ENCODE peak calls at places on chromosomes 3 and 15, in nine cellular contexts. B, O, M, P, S, H, D, G and K are unnamed samples.

GRCh38 chr15:89740137-89740536 is 10.9 kb downstream of the MESP1 start:
- DNase-seq in B (peak; percentile 85), O (peak; percentile 67), M (peak; percentile 63), P (peak; percentile 85), S (peak; percentile 83), H (peak; percentile 51), D (peak; percentile 66), G (peak; percentile 82), K (peak; percentile 67)

GRCh38 chr3:112293368-112294321 is at the start of gene SLC9C1:
- DNase-seq in B (peak; percentile 93), O (peak; percentile 50), M (no peak), P (peak; percentile 78), S (peak; percentile 45), H (peak; percentile 72), D (peak; percentile 39), G (peak; percentile 91), K (peak; percentile 69)

GRCh38 chr3:103056953-103057450 is 622.2 kb downstream of the ZPLD1 start:
- DNase-seq in B (no peak), O (peak; percentile 3), M (no peak), P (no peak), S (no peak), H (no peak), D (no peak), G (no peak), K (no peak)

GRCh38 chr15:90165659-90166489 is 35.3 kb upstream of the SEMA4B start:
- DNase-seq in B (peak; percentile 97), O (peak; percentile 93), M (no peak), P (peak; percentile 91), S (peak; percentile 88), H (peak; percentile 99), D (peak; percentile 47), G (peak; percentile 98), K (peak; percentile 98)

GRCh38 chr3:151838574-151839312 is 24.8 kb downstream of the AADAC start:
- DNase-seq in B (peak; percentile 96), O (peak; percentile 74), M (peak; percentile 21), P (peak; percentile 79), S (peak; percentile 57), H (peak; percentile 80), D (peak; percentile 32), G (peak; percentile 94), K (peak; percentile 75)

GRCh38 chr3:50607271-50608091 is 4.1 kb downstream of the CISH start:
- DNase-seq in B (no peak), O (peak; percentile 11), M (no peak), P (no peak), S (no peak), H (no peak), D (no peak), G (no peak), K (no peak)

GRCh38 chr3:49869525-49870126 is at the start of gene CAMKV:
- DNase-seq in B (no peak), O (peak; percentile 82), M (peak; percentile 62), P (no peak), S (peak; percentile 21), H (no peak), D (peak; percentile 22), G (no peak), K (no peak)

GRCh38 chr15:66284276-66284675 is 9.1 kb upstream of the DIS3L start:
- DNase-seq in B (no peak), O (no peak), M (no peak), P (no peak), S (no peak), H (no peak), D (no peak), G (no peak), K (no peak)

GRCh38 chr3:170483485-170484262 is 65.0 kb downstream of the CLDN11 start:
- DNase-seq in B (no peak), O (peak; percentile 20), M (no peak), P (no peak), S (no peak), H (no peak), D (no peak), G (peak; percentile 19), K (no peak)

GRCh38 chr15:74400915-74401757 is 32.6 kb downstream of the SEMA7A start:
- DNase-seq in B (no peak), O (peak; percentile 17), M (no peak), P (no peak), S (no peak), H (no peak), D (peak; percentile 48), G (no peak), K (no peak)

GRCh38 chr3:102512734-102513518 is 78.1 kb downstream of the ZPLD1 start:
- DNase-seq in B (peak; percentile 11), O (peak; percentile 55), M (no peak), P (no peak), S (peak; percentile 10), H (peak; percentile 29), D (no peak), G (no peak), K (no peak)

GRCh38 chr3:27345493-27345892 is 23.7 kb downstream of the NEK10 start:
- DNase-seq in B (no peak), O (peak; percentile 20), M (no peak), P (peak; percentile 90), S (no peak), H (no peak), D (no peak), G (no peak), K (no peak)

GRCh38 chr15:80752204-80752603 is 27.0 kb upstream of the CEMIP start:
- DNase-seq in B (no peak), O (peak; percentile 69), M (no peak), P (no peak), S (no peak), H (no peak), D (no peak), G (no peak), K (no peak)

GRCh38 chr3:159150176-159150575 is 348.3 kb downstream of the MFSD1 start:
- DNase-seq in B (no peak), O (no peak), M (no peak), P (no peak), S (no peak), H (no peak), D (no peak), G (no peak), K (no peak)

GRCh38 chr15:99403597-99403996 is 152.3 kb downstream of the LRRC28 start:
- DNase-seq in B (no peak), O (peak; percentile 32), M (no peak), P (peak; percentile 26), S (no peak), H (peak; percentile 24), D (no peak), G (no peak), K (no peak)

GRCh38 chr3:112346491-112347122 is 13.7 kb downstream of the CD200 start:
- DNase-seq in B (no peak), O (no peak), M (no peak), P (no peak), S (no peak), H (no peak), D (no peak), G (no peak), K (no peak)

GRCh38 chr3:99286266-99286845 is 352.0 kb upstream of the COL8A1 start:
- DNase-seq in B (peak; percentile 31), O (peak; percentile 11), M (no peak), P (peak; percentile 18), S (no peak), H (peak; percentile 4), D (no peak), G (peak; percentile 43), K (peak; percentile 6)

GRCh38 chr3:23760325-23760724 is 45.4 kb upstream of the UBE2E1 start:
- DNase-seq in B (no peak), O (no peak), M (no peak), P (no peak), S (no peak), H (no peak), D (no peak), G (peak; percentile 14), K (no peak)

GRCh38 chr15:100275641-100276040 is 66.1 kb downstream of the ADAMTS17 start:
- DNase-seq in B (no peak), O (no peak), M (no peak), P (no peak), S (no peak), H (no peak), D (no peak), G (no peak), K (no peak)

GRCh38 chr15:63497642-63498100 is 6.7 kb upstream of the USP3 start:
- DNase-seq in B (no peak), O (no peak), M (no peak), P (no peak), S (no peak), H (no peak), D (no peak), G (no peak), K (no peak)

GRCh38 chr3:132535575-132536441 is 61.3 kb upstream of the ACKR4 start:
- DNase-seq in B (peak; percentile 95), O (peak; percentile 57), M (no peak), P (peak; percentile 42), S (peak; percentile 60), H (peak; percentile 78), D (peak; percentile 40), G (peak; percentile 94), K (peak; percentile 46)

GRCh38 chr15:51580982-51581381 is 41.6 kb downstream of the DMXL2 start:
- DNase-seq in B (peak; percentile 52), O (no peak), M (no peak), P (no peak), S (no peak), H (no peak), D (no peak), G (no peak), K (no peak)

GRCh38 chr15:54187325-54187724 is 209.1 kb downstream of the UNC13C start:
- DNase-seq in B (no peak), O (no peak), M (no peak), P (no peak), S (no peak), H (no peak), D (no peak), G (no peak), K (no peak)

GRCh38 chr3:130963878-130964277 is 62.7 kb downstream of the ASTE1 start:
- DNase-seq in B (peak; percentile 95), O (no peak), M (no peak), P (peak; percentile 81), S (peak; percentile 19), H (peak; percentile 87), D (no peak), G (peak; percentile 98), K (peak; percentile 73)

GRCh38 chr3:38805765-38806386 is 10.1 kb downstream of the SCN10A start:
- DNase-seq in B (peak; percentile 86), O (no peak), M (peak; percentile 18), P (peak; percentile 64), S (peak; percentile 41), H (peak; percentile 70), D (peak; percentile 58), G (peak; percentile 85), K (peak; percentile 46)